ENCODE peak calls at places on chromosomes 4 and X, in ten cellular contexts. M is endothelial cell of umbilical vein, L is prostate gland, V is body of pancreas, E is A549, C is ovary, O is lower leg skin, Y is IMR-90, N is uterus, A is suprapubic skin. X is an unnamed sample.

GRCh38 chrX:105701310-105702052 is 120.9 kb upstream of the NRK start:
- DNase-seq in C (no peak), E (no peak), L (no peak), O (no peak), M (no peak), Y (no peak), N (no peak), V (no peak), A (no peak), X (peak; percentile 0)

GRCh38 chrX:68363984-68364383 is 69.3 kb downstream of the OPHN1 start:
- DNase-seq in V (no peak), Y (no peak), L (no peak), A (no peak), N (no peak), E (no peak), O (no peak), C (no peak), M (no peak), X (no peak)

GRCh38 chrX:57977992-57978391 is 67.7 kb upstream of the ZXDA start:
- DNase-seq in M (no peak), A (no peak), E (no peak), V (no peak), O (no peak), C (no peak), N (no peak), Y (no peak), L (no peak), X (peak; percentile 17)

GRCh38 chr4:185254434-185254833 is 45.0 kb downstream of the SNX25 start:
- DNase-seq in A (no peak), L (no peak), O (no peak), Y (peak; percentile 56), N (no peak), M (peak; percentile 29), E (no peak), C (no peak), V (no peak), X (peak; percentile 41)

GRCh38 chr4:138034871-138035270 is 207.3 kb downstream of the SLC7A11 start:
- DNase-seq in M (peak; percentile 67), V (no peak), C (no peak), N (no peak), O (no peak), Y (peak; percentile 87), E (no peak), A (no peak), L (no peak), X (peak; percentile 16)

GRCh38 chr4:150368667-150369066 is 213.3 kb upstream of the MAB21L2 start:
- DNase-seq in O (no peak), V (no peak), L (no peak), N (no peak), E (no peak), C (no peak), Y (peak; percentile 35), A (no peak), M (no peak), X (no peak)

GRCh38 chrX:6890862-6891261 is 256.6 kb upstream of the STS start:
- DNase-seq in C (no peak), M (no peak), N (no peak), A (no peak), Y (no peak), O (no peak), V (no peak), L (no peak), E (no peak), X (no peak)

GRCh38 chr4:184368731-184369130 is 105.6 kb downstream of the IRF2 start:
- DNase-seq in C (no peak), Y (no peak), V (no peak), M (no peak), A (no peak), O (no peak), N (no peak), L (no peak), E (no peak), X (no peak)

GRCh38 chrX:48685416-48685815 is 1.8 kb downstream of the WAS start:
- DNase-seq in V (no peak), O (no peak), C (no peak), N (no peak), Y (no peak), L (no peak), M (no peak), A (no peak), E (no peak), X (no peak)

GRCh38 chr4:80294206-80294605 is 27.7 kb downstream of the FGF5 start:
- DNase-seq in V (no peak), O (no peak), L (no peak), C (no peak), E (no peak), A (no peak), N (no peak), M (no peak), Y (no peak), X (no peak)

GRCh38 chr4:92299152-92299551 is 4.6 kb upstream of the GRID2 start:
- DNase-seq in O (no peak), N (no peak), C (no peak), M (no peak), A (no peak), Y (peak; percentile 21), L (no peak), V (no peak), E (no peak), X (no peak)

GRCh38 chr4:22508376-22508775 is 7.5 kb downstream of the ADGRA3 start:
- DNase-seq in Y (peak; percentile 49), A (no peak), O (no peak), M (no peak), L (no peak), E (no peak), N (no peak), C (no peak), V (no peak), X (no peak)

GRCh38 chr4:26256016-26256415 is 64.8 kb upstream of the RBPJ start:
- DNase-seq in L (no peak), N (no peak), E (no peak), O (peak; percentile 45), A (no peak), C (no peak), V (no peak), Y (peak; percentile 33), M (no peak), X (no peak)

GRCh38 chr4:1193206-1194027 is 21.0 kb upstream of the SPON2 start:
- DNase-seq in Y (no peak), V (peak; percentile 12), E (no peak), A (no peak), M (no peak), C (no peak), L (no peak), N (peak; percentile 35), O (no peak), X (peak; percentile 15)

GRCh38 chr4:85496146-85496849 is 21.3 kb downstream of the ARHGAP24 start:
- DNase-seq in Y (no peak), O (no peak), V (no peak), N (no peak), L (no peak), M (no peak), E (no peak), A (no peak), C (no peak), X (no peak)

GRCh38 chr4:138175337-138175794 is 66.8 kb downstream of the SLC7A11 start:
- DNase-seq in V (peak; percentile 64), A (no peak), L (peak; percentile 38), E (no peak), Y (peak; percentile 61), N (no peak), O (no peak), C (no peak), M (peak; percentile 55), X (no peak)

GRCh38 chr4:71338846-71339593 is at the start of gene SLC4A4:
- DNase-seq in C (no peak), N (no peak), V (no peak), Y (peak; percentile 91), L (no peak), A (no peak), M (no peak), E (no peak), O (no peak), X (peak; percentile 48)

GRCh38 chrX:4193500-4193899 is 480.1 kb upstream of the PRKX start:
- DNase-seq in N (no peak), Y (no peak), V (no peak), C (no peak), E (no peak), M (no peak), L (no peak), A (no peak), O (no peak), X (no peak)

GRCh38 chr4:2962614-2963184 is 507 bp downstream of the NOP14 start:
- DNase-seq in A (no peak), N (no peak), E (no peak), V (no peak), O (no peak), Y (peak; percentile 38), C (no peak), L (no peak), M (peak; percentile 71), X (peak; percentile 83)

GRCh38 chrX:120517936-120518335 is 42.8 kb downstream of the CUL4B start:
- DNase-seq in O (no peak), C (no peak), E (no peak), Y (peak; percentile 83), A (no peak), M (peak; percentile 70), L (no peak), V (no peak), N (no peak), X (no peak)

GRCh38 chr4:118834960-118835895 is 698 bp downstream of the SEC24D start:
- DNase-seq in N (peak; percentile 62), V (peak; percentile 67), Y (peak; percentile 94), A (no peak), L (peak; percentile 67), C (peak; percentile 67), E (peak; percentile 25), M (peak; percentile 90), O (peak; percentile 70), X (peak; percentile 88)

GRCh38 chr4:84378983-84379382 is 120.1 kb downstream of the NKX6-1 start:
- DNase-seq in V (no peak), N (no peak), L (no peak), Y (no peak), A (no peak), M (no peak), E (no peak), C (no peak), O (no peak), X (no peak)
- H3K4me3 ChIP-seq in V (no peak overlapping the region), N (no peak overlapping the region), L (no peak overlapping the region), Y (no peak overlapping the region), A (no peak overlapping the region), M (no peak overlapping the region), E (no peak overlapping the region), C (no peak overlapping the region), O (no peak overlapping the region), X (no peak overlapping the region)

GRCh38 chr4:7828011-7828720 is 111.5 kb downstream of the AFAP1 start:
- DNase-seq in O (peak; percentile 82), L (peak; percentile 26), E (no peak), M (peak; percentile 96), Y (peak; percentile 100), V (no peak), A (no peak), N (peak; percentile 88), C (peak; percentile 90), X (peak; percentile 97)
- TF ChIP-seq POLR2A in O (no peak), L (no peak), E (no peak), M (no peak), Y (peak; percentile 59), V (no peak), A (no peak), N (no peak), C (no peak), X (no peak)

GRCh38 chrX:10769165-10769564 is 148.8 kb upstream of the MID1 start:
- DNase-seq in N (no peak), C (no peak), L (no peak), O (no peak), A (no peak), V (no peak), E (peak; percentile 32), M (peak; percentile 36), Y (peak; percentile 35), X (peak; percentile 13)
- H3K4me3 ChIP-seq in N (peak overlapping the region; percentile 4), C (no peak overlapping the region), L (no peak overlapping the region), O (no peak overlapping the region), A (no peak overlapping the region), V (no peak overlapping the region), E (no peak overlapping the region), M (no peak overlapping the region), Y (no peak overlapping the region), X (no peak overlapping the region)

GRCh38 chrX:130005408-130005807 is 23.0 kb downstream of the BCORL1 start:
- DNase-seq in E (no peak), N (no peak), V (no peak), O (no peak), L (no peak), A (no peak), Y (no peak), C (no peak), M (no peak), X (no peak)
- TF ChIP-seq POLR2A in E (no peak), N (no peak), V (no peak), O (no peak), L (no peak), A (no peak), Y (no peak), C (no peak), M (no peak), X (no peak)

X was measured in NB4.